ENCODE peak calls at places on chromosome 7, in six cellular contexts. P, X, D, O, F and A are unnamed samples.

GRCh38 chr7:19118896-19119301 is 1.5 kb upstream of the TWIST1 start:
- DNase-seq in P (no peak), X (no peak), D (no peak), O (peak), F (no peak), A (no peak)

GRCh38 chr7:111931016-111931517 is 275.1 kb downstream of the DOCK4 start:
- DNase-seq in P (no peak), X (peak), D (peak), O (no peak), F (no peak), A (peak)

GRCh38 chr7:144384555-144385245 is 18.8 kb downstream of the NOBOX start:
- DNase-seq in P (no peak), X (no peak), D (peak), O (no peak), F (no peak), A (no peak)

GRCh38 chr7:22317632-22318031 is 39.3 kb downstream of the RAPGEF5 start:
- DNase-seq in P (peak), X (no peak), D (no peak), O (no peak), F (no peak), A (no peak)

GRCh38 chr7:142608630-142609029 is 140.6 kb upstream of the PRSS1 start:
- DNase-seq in P (no peak), X (no peak), D (no peak), O (no peak), F (peak), A (no peak)

GRCh38 chr7:149093228-149093627 is 2.7 kb upstream of the ZNF786 start:
- DNase-seq in P (no peak), X (no peak), D (no peak), O (no peak), F (no peak), A (no peak)

GRCh38 chr7:116588641-116589594 is 64.1 kb downstream of the CAV1 start:
- DNase-seq in P (peak), X (no peak), D (peak), O (peak), F (peak), A (peak)

GRCh38 chr7:76108540-76109233 is 60.8 kb downstream of the MDH2 start:
- DNase-seq in P (no peak), X (peak), D (peak), O (no peak), F (no peak), A (peak)

GRCh38 chr7:116674508-116675173 is 2.6 kb downstream of the MET start:
- DNase-seq in P (no peak), X (no peak), D (peak), O (no peak), F (no peak), A (peak)

GRCh38 chr7:69374036-69374420 is 224.2 kb upstream of the AUTS2 start:
- DNase-seq in P (no peak), X (no peak), D (no peak), O (no peak), F (no peak), A (no peak)

GRCh38 chr7:89607797-89608196 is 546.5 kb upstream of the STEAP1 start:
- DNase-seq in P (no peak), X (no peak), D (no peak), O (peak), F (no peak), A (no peak)

GRCh38 chr7:134434701-134435100 is 24.2 kb downstream of the AKR1B1 start:
- DNase-seq in P (peak), X (no peak), D (no peak), O (no peak), F (no peak), A (no peak)